ENCODE peak calls at places on chromosomes 12 and 14, in eight cellular contexts. N, H, M, X, L, C, T and W are unnamed samples.

GRCh38 chr14:99757331-99758070 is 35.7 kb upstream of the EML1 start:
- DNase-seq in T (peak), N (no peak), H (no peak), L (peak), X (peak), M (peak), C (peak), W (peak)

GRCh38 chr14:84976805-84977204 is 553.1 kb upstream of the FLRT2 start:
- DNase-seq in X (no peak), T (no peak), C (no peak), M (no peak), L (no peak), H (no peak), N (no peak), W (no peak)

GRCh38 chr14:72892879-72893635 is 844 bp downstream of the DPF3 start:
- DNase-seq in C (no peak), X (no peak), N (no peak), M (no peak), H (peak), L (peak), T (no peak), W (no peak)

GRCh38 chr14:55045087-55045486 is 6.4 kb upstream of the MAPK1IP1L start:
- DNase-seq in M (no peak), X (no peak), C (no peak), N (no peak), T (no peak), H (no peak), L (no peak), W (no peak)

GRCh38 chr14:99138999-99139865 is 132.8 kb downstream of the BCL11B start:
- DNase-seq in C (peak), L (peak), T (no peak), M (no peak), N (no peak), X (no peak), H (no peak), W (no peak)

GRCh38 chr14:104155513-104155912 is 17.1 kb downstream of the KIF26A start:
- DNase-seq in L (no peak), H (no peak), T (no peak), N (no peak), C (no peak), M (no peak), X (no peak), W (no peak)

GRCh38 chr12:63814146-63814774 is 30.2 kb upstream of the SRGAP1 start:
- DNase-seq in T (no peak), M (no peak), N (no peak), C (no peak), L (no peak), X (no peak), H (no peak), W (no peak)

GRCh38 chr14:54011001-54011400 is 54.4 kb upstream of the BMP4 start:
- DNase-seq in L (no peak), H (peak), T (no peak), X (no peak), N (no peak), C (no peak), M (no peak), W (no peak)

GRCh38 chr12:34163443-34163842 is 141.1 kb downstream of the ALG10 start:
- DNase-seq in H (no peak), C (no peak), M (no peak), X (no peak), T (no peak), N (no peak), L (no peak), W (no peak)

GRCh38 chr12:69254046-69254445 is 14.7 kb downstream of the CPSF6 start:
- DNase-seq in C (no peak), X (peak), N (no peak), T (no peak), L (no peak), M (peak), H (peak), W (peak)

GRCh38 chr12:113555226-113555625 is 83.6 kb upstream of the LHX5 start:
- DNase-seq in N (no peak), H (no peak), C (no peak), M (no peak), X (peak), L (no peak), T (no peak), W (no peak)

GRCh38 chr14:52031781-52032180 is 37.1 kb downstream of the NID2 start:
- DNase-seq in H (no peak), C (no peak), X (peak), L (no peak), N (no peak), T (peak), M (no peak), W (no peak)

GRCh38 chr14:100025111-100025510 is 40.1 kb upstream of the EVL start:
- DNase-seq in M (peak), T (no peak), C (no peak), N (peak), H (peak), L (no peak), X (peak), W (no peak)

GRCh38 chr14:99230271-99231141 is 41.5 kb downstream of the BCL11B start:
- DNase-seq in T (no peak), C (no peak), M (no peak), N (peak), H (peak), L (peak), X (peak), W (no peak)

GRCh38 chr12:117774986-117775775 is 193.6 kb downstream of the KSR2 start:
- DNase-seq in X (peak), N (no peak), C (no peak), T (no peak), L (no peak), M (no peak), H (no peak), W (no peak)

GRCh38 chr12:100391856-100392255 is 35.0 kb downstream of the SLC17A8 start:
- DNase-seq in T (no peak), X (no peak), L (no peak), C (no peak), H (no peak), N (no peak), M (no peak), W (no peak)

GRCh38 chr14:60250318-60251035 is 1.5 kb downstream of the PPM1A start:
- DNase-seq in L (no peak), H (peak), C (no peak), N (no peak), X (peak), M (no peak), T (no peak), W (peak)

GRCh38 chr12:64618953-64619590 is 8.8 kb downstream of the RASSF3 start:
- DNase-seq in T (peak), M (no peak), X (peak), N (no peak), H (no peak), L (no peak), C (no peak), W (no peak)

GRCh38 chr14:104650057-104650980 is 39.1 kb upstream of the INF2 start:
- DNase-seq in C (peak), H (peak), T (no peak), X (peak), L (peak), M (peak), N (peak), W (no peak)

GRCh38 chr12:123660328-123660727 is 10.6 kb upstream of the TCTN2 start:
- DNase-seq in N (no peak), T (peak), X (peak), H (no peak), C (no peak), M (peak), L (no peak), W (no peak)

GRCh38 chr12:97943359-97943758 is 480.8 kb downstream of the RMST start:
- DNase-seq in T (no peak), L (no peak), H (peak), M (no peak), C (no peak), N (no peak), X (no peak), W (no peak)

GRCh38 chr12:67388331-67389163 is 119.4 kb downstream of the CAND1 start:
- DNase-seq in C (no peak), T (no peak), M (peak), L (no peak), N (no peak), H (peak), X (no peak), W (no peak)

GRCh38 chr12:49558526-49558925 is 9.4 kb downstream of the MCRS1 start:
- DNase-seq in C (no peak), X (no peak), T (no peak), H (no peak), M (no peak), N (no peak), L (peak), W (no peak)

GRCh38 chr12:62438098-62438692 is 28.4 kb upstream of the MON2 start:
- DNase-seq in T (peak), X (peak), M (peak), L (no peak), N (peak), H (peak), C (no peak), W (no peak)

GRCh38 chr12:92553389-92553788 is 149.4 kb upstream of the PLEKHG7 start:
- DNase-seq in N (no peak), X (no peak), T (no peak), L (peak), C (peak), H (no peak), M (no peak), W (no peak)

GRCh38 chr14:54564799-54565235 is 2.1 kb upstream of the SAMD4A start:
- DNase-seq in H (no peak), T (no peak), C (peak), X (peak), L (no peak), M (no peak), N (no peak), W (no peak)

GRCh38 chr12:130956009-130956408 is 2.3 kb downstream of the ADGRD1 start:
- DNase-seq in X (no peak), L (no peak), H (no peak), T (no peak), N (no peak), M (no peak), C (no peak), W (no peak)

GRCh38 chr12:130956456-130957303 is 3.0 kb downstream of the ADGRD1 start:
- DNase-seq in H (no peak), C (no peak), M (no peak), L (no peak), X (no peak), T (no peak), N (no peak), W (no peak)

GRCh38 chr12:130953783-130954543 is at the start of gene ADGRD1:
- DNase-seq in H (peak), M (peak), X (peak), L (no peak), C (peak), N (no peak), T (no peak), W (no peak)

GRCh38 chr12:130954544-130954831 is 781 bp downstream of the ADGRD1 start:
- DNase-seq in H (no peak), C (no peak), L (no peak), N (no peak), M (no peak), X (no peak), T (no peak), W (no peak)

GRCh38 chr12:130955238-130955816 is 1.6 kb downstream of the ADGRD1 start:
- DNase-seq in M (no peak), X (peak), T (no peak), N (no peak), C (no peak), L (no peak), H (no peak), W (no peak)
- H3K4me3 ChIP-seq in M (no peak), X (peak), T (no peak), N (no peak), C (peak), L (no peak), H (no peak), W (no peak)

GRCh38 chr12:108559748-108560147 is 1.2 kb downstream of the SART3 start:
- DNase-seq in L (no peak), X (no peak), T (no peak), N (no peak), C (no peak), M (no peak), H (no peak), W (no peak)
- TF ChIP-seq CTCF in L (no peak), X (no peak), T (peak), N (no peak), C (no peak), M (no peak), H (no peak), W (peak)

GRCh38 chr12:125111403-125111802 is 46.2 kb downstream of the AACS start:
- DNase-seq in L (no peak), M (no peak), N (no peak), X (no peak), T (peak), C (no peak), H (no peak), W (no peak)
- H3K4me3 ChIP-seq in L (no peak), M (no peak), N (no peak), X (no peak), T (no peak), C (no peak), H (no peak), W (no peak)

GRCh38 chr14:33186656-33187055 is 248.0 kb downstream of the NPAS3 start:
- DNase-seq in C (no peak), X (peak), M (no peak), L (no peak), T (no peak), N (no peak), H (no peak), W (no peak)

GRCh38 chr14:33188880-33189279 is 250.2 kb downstream of the NPAS3 start:
- DNase-seq in H (no peak), X (no peak), N (no peak), M (no peak), L (no peak), C (no peak), T (no peak), W (no peak)

DNA sequence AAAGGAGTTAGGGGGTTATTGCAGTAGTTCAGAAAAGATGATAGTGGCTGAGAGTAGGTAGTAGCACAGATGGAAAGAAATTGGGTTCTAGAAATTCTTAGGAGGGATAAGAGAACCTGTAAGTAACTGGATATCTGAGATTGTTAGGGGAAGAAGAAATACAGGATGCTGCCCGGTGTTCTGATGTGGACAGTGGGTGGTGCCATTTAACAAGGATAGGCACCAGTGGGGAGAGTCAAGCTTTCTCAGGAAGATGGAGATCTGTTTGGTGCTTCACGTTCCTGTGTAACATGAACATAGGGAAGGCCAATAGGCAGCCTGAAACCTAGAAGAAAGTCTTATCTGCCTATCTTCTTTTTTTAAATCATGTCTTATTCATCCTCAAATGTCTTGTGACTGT is 245.9 kb downstream of the NPAS3 start:
- DNase-seq in M (no peak), H (peak), X (peak), T (no peak), C (no peak), L (no peak), N (no peak), W (no peak)
- TF ChIP-seq CTCF in M (no peak), H (peak), X (peak), T (no peak), C (no peak), L (no peak), N (no peak), W (peak)

DNA sequence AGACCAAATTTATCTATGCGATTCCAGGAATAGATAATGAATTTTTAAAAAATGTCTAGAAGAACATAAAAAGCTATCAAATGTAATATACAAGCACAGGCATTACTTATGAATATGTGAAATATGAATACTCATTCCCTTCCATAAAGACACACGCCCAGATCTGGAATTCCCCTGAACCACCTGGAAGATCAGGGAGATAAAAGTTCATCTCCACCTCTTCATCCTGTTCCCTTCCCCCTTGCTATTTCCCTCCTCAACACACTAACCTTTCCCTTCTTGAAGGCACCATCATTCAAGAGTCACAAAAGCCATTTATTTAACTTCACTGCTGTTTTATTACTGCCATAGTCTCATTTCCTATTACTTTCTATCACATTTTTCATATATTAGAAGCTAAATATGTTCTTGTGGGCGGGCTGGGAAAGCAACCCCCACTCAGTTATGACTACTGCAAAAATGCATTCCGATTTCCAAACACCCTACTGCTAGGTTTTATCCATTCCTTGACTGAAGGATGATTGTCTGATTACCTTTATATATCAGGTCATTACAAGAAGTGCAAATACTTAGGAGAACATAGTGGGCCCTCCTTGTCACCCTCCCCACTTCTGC is 16.1 kb downstream of the FGD6 start:
- DNase-seq in N (no peak), H (no peak), C (no peak), L (no peak), M (peak), X (peak), T (no peak), W (no peak)
- H3K4me3 ChIP-seq in N (no peak), H (no peak), C (no peak), L (no peak), M (peak), X (no peak), T (no peak), W (no peak)

GRCh38 chr12:131452444-131452860 is 258.4 kb upstream of the SFSWAP start:
- DNase-seq in H (peak), X (no peak), L (no peak), T (no peak), N (no peak), C (peak), M (peak), W (no peak)
- TF ChIP-seq CTCF in H (peak), X (no peak), L (no peak), T (no peak), N (peak), C (no peak), M (peak), W (peak)

GRCh38 chr14:59026086-59026485 is 162.4 kb upstream of the DAAM1 start:
- DNase-seq in L (no peak), N (no peak), T (no peak), H (no peak), M (no peak), C (no peak), X (peak), W (no peak)

GRCh38 chr14:59032821-59033220 is 155.6 kb upstream of the DAAM1 start:
- DNase-seq in T (no peak), L (no peak), X (peak), N (no peak), M (no peak), C (no peak), H (no peak), W (no peak)

DNA sequence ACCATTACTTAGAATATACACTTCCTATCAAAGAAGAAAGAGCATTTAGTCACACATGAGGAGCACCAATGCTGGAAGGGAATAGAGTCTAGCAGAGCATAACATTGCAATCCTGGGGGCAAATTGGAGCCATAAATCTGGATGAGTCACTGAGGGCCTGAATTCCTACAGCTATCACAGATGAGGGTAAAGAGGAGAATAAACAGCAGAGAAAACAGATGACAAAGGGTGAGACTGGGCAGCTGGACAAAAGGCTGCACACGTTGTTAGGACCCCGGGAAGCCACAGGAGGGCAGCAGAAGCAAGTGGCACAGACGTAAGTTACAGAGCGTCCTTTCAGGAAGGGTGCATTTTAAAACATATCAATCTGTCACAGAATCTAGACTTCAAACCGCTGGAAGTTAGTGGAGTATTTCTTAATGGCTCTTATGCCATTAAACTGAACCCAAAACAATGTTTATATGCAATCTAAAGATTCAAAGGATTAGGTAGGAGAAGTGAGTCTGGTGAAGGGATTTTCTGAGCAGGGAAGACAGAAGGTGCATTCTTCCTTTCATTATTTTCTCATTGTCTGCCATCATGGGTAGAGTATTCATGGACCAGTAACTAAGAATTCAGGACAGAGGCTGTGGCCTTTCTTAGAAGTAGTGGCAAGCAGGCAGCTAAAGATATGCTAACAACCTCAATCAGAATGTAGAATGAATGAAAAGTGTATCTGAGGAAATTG is 159.8 kb upstream of the DAAM1 start:
- DNase-seq in X (peak), N (no peak), H (peak), C (peak), L (peak), M (peak), T (peak), W (peak)
- H3K4me3 ChIP-seq in X (no peak), N (no peak), H (no peak), C (no peak), L (no peak), M (no peak), T (no peak), W (no peak)

DNA sequence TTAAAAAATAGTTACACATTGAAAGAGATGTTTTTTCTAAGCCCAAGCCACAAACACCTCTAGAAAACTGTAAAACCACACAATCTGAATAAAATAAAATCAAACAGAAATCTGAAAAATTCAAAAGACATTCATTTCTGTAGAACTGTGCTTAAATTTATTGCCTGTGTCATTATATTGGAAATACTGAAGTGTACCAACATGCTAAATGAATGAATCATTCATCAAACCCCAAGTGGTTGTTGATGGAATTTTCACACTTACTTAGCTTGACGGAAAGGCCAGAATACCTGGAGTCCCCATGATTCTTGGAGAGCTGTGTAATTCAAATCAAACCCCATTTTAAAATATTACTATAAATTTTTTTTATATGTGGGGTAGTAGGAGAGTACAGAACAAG is 2.7 kb downstream of the KITLG start:
- DNase-seq in L (no peak), X (peak), C (no peak), T (no peak), N (no peak), H (no peak), M (peak), W (no peak)
- TF ChIP-seq CTCF in L (peak), X (peak), C (no peak), T (peak), N (no peak), H (peak), M (no peak), W (peak)

GRCh38 chr12:32589165-32589891 is 89.8 kb upstream of the DNM1L start:
- DNase-seq in H (no peak), N (no peak), T (no peak), X (no peak), M (no peak), L (no peak), C (no peak), W (no peak)
- H3K4me3 ChIP-seq in H (no peak), N (no peak), T (no peak), X (no peak), M (no peak), L (no peak), C (no peak), W (no peak)